ENCODE peak calls at places on chromosomes 2 and 18, in nine cellular contexts. G, D, E, F, W, Q, H, I and V are unnamed samples.

GRCh38 chr2:203708846-203709815 is 2.7 kb downstream of the CD28 start:
- DNase-seq in F (no peak), G (no peak), H (no peak), Q (no peak), D (no peak), E (no peak), I (no peak), W (no peak), V (no peak)

GRCh38 chr2:64406407-64406774 is 47.6 kb upstream of the LGALSL start:
- DNase-seq in H (no peak), G (no peak), Q (no peak), W (no peak), D (no peak), E (no peak), I (no peak), F (no peak), V (no peak)

GRCh38 chr2:6824962-6825361 is 40.7 kb downstream of the CMPK2 start:
- DNase-seq in E (no peak), W (peak), D (no peak), I (no peak), G (peak), H (no peak), F (peak), Q (no peak), V (no peak)

GRCh38 chr2:217407466-217407865 is 547.6 kb upstream of the TNP1 start:
- DNase-seq in H (no peak), F (no peak), D (no peak), Q (no peak), E (no peak), G (no peak), I (no peak), W (no peak), V (no peak)

GRCh38 chr2:178412047-178412446 is 38.9 kb downstream of the PRKRA start:
- DNase-seq in Q (no peak), W (no peak), G (no peak), F (no peak), D (no peak), I (no peak), H (no peak), E (no peak), V (no peak)

GRCh38 chr2:11080253-11081115 is 74.8 kb upstream of the SLC66A3 start:
- DNase-seq in I (no peak), F (no peak), G (no peak), Q (no peak), H (no peak), E (peak), W (no peak), D (no peak), V (peak)

GRCh38 chr18:58669731-58670379 is 1.4 kb upstream of the MALT1 start:
- DNase-seq in F (peak), H (peak), W (no peak), D (no peak), I (peak), G (no peak), E (no peak), Q (no peak), V (no peak)

GRCh38 chr2:240818543-240819403 is 1.2 kb downstream of the KIF1A start:
- DNase-seq in Q (peak), I (no peak), F (no peak), G (no peak), H (no peak), W (no peak), D (no peak), E (peak), V (peak)

GRCh38 chr2:61220768-61221167 is 58.8 kb downstream of the C2orf74 start:
- DNase-seq in G (no peak), D (no peak), E (no peak), W (no peak), F (peak), I (no peak), Q (no peak), H (no peak), V (no peak)

GRCh38 chr2:146721486-146721885 is 1123.3 kb upstream of the ACVR2A start:
- DNase-seq in I (no peak), E (no peak), Q (no peak), F (no peak), D (no peak), H (no peak), W (no peak), G (no peak), V (no peak)

GRCh38 chr2:204228169-204228940 is 291.8 kb downstream of the ICOS start:
- DNase-seq in Q (no peak), G (no peak), W (no peak), H (no peak), I (no peak), F (no peak), E (no peak), D (no peak), V (no peak)

GRCh38 chr2:190809139-190809764 is 71.4 kb upstream of the GLS start:
- DNase-seq in I (no peak), H (no peak), W (peak), F (no peak), D (no peak), E (no peak), G (no peak), Q (no peak), V (no peak)

GRCh38 chr2:225275443-225275842 is 124.1 kb upstream of the NYAP2 start:
- DNase-seq in Q (no peak), F (no peak), H (no peak), D (no peak), E (no peak), W (no peak), I (no peak), G (no peak), V (no peak)

GRCh38 chr2:26848336-26849055 is 564 bp downstream of the DPYSL5 start:
- DNase-seq in E (no peak), G (no peak), W (no peak), H (no peak), I (no peak), Q (no peak), F (no peak), D (no peak), V (peak)

GRCh38 chr2:96090527-96090926 is 25.8 kb downstream of the ADRA2B start:
- DNase-seq in W (peak), Q (no peak), E (no peak), F (peak), I (no peak), H (no peak), D (no peak), G (no peak), V (peak)

GRCh38 chr18:76404345-76404831 is 90.7 kb downstream of the ZNF516 start:
- DNase-seq in E (no peak), H (no peak), I (no peak), F (no peak), D (no peak), W (no peak), Q (no peak), G (no peak), V (no peak)

GRCh38 chr2:29212009-29212408 is 96.8 kb downstream of the CLIP4 start:
- DNase-seq in E (no peak), D (no peak), H (no peak), G (no peak), Q (no peak), W (no peak), F (no peak), I (no peak), V (peak)

GRCh38 chr2:100192825-100193224 is 50.4 kb upstream of the AFF3 start:
- DNase-seq in Q (no peak), E (no peak), F (no peak), W (no peak), H (no peak), D (no peak), G (no peak), I (no peak), V (peak)

GRCh38 chr2:14623241-14623640 is 9.3 kb upstream of the LRATD1 start:
- DNase-seq in H (no peak), G (no peak), W (no peak), E (no peak), F (no peak), Q (no peak), I (no peak), D (no peak), V (no peak)

GRCh38 chr18:2102022-2102421 is 469.3 kb downstream of the METTL4 start:
- DNase-seq in H (no peak), I (no peak), G (no peak), Q (no peak), E (no peak), D (no peak), W (no peak), F (no peak), V (no peak)

GRCh38 chr2:151380617-151381235 is 23.3 kb downstream of the TNFAIP6 start:
- DNase-seq in I (no peak), E (no peak), H (no peak), G (no peak), Q (no peak), W (no peak), D (no peak), F (no peak), V (no peak)

GRCh38 chr2:71963295-71963694 is 184.4 kb downstream of the CYP26B1 start:
- DNase-seq in W (no peak), Q (no peak), D (no peak), E (no peak), G (no peak), H (no peak), I (no peak), F (no peak), V (no peak)

GRCh38 chr2:173254659-173255058 is 100.0 kb upstream of the CDCA7 start:
- DNase-seq in H (no peak), I (no peak), E (no peak), Q (no peak), G (no peak), D (no peak), F (no peak), W (no peak), V (no peak)

GRCh38 chr2:120863661-120864320 is 128.1 kb downstream of the GLI2 start:
- DNase-seq in G (peak), H (peak), F (peak), Q (no peak), W (peak), I (peak), E (no peak), D (no peak), V (peak)

GRCh38 chr18:3726241-3726951 is 276.4 kb downstream of the TGIF1 start:
- DNase-seq in W (peak), G (no peak), F (no peak), D (no peak), I (no peak), H (no peak), E (no peak), Q (no peak), V (no peak)

GRCh38 chr2:42843131-42843530 is 50.7 kb upstream of the HAAO start:
- DNase-seq in F (no peak), D (no peak), H (no peak), Q (no peak), E (peak), W (no peak), G (no peak), I (no peak), V (no peak)

GRCh38 chr2:139790807-139791206 is 1010.6 kb upstream of the NXPH2 start:
- DNase-seq in Q (no peak), W (no peak), I (peak), H (peak), D (no peak), F (no peak), G (no peak), E (no peak), V (no peak)

GRCh38 chr18:2970762-2971659 is 41.9 kb downstream of the LPIN2 start:
- DNase-seq in W (no peak), H (no peak), I (no peak), Q (no peak), G (no peak), F (peak), E (no peak), D (no peak), V (no peak)

GRCh38 chr2:184554736-184555135 is 43.6 kb upstream of the ZNF804A start:
- DNase-seq in W (no peak), D (no peak), G (no peak), E (no peak), H (no peak), I (no peak), F (peak), Q (no peak), V (no peak)

GRCh38 chr2:46848446-46848845 is 67.2 kb downstream of the MCFD2 start:
- DNase-seq in I (no peak), Q (no peak), H (no peak), D (no peak), F (no peak), E (no peak), G (peak), W (no peak), V (no peak)

GRCh38 chr2:210994104-210994503 is 437.7 kb downstream of the CPS1 start:
- DNase-seq in G (no peak), W (no peak), D (no peak), I (no peak), E (no peak), F (no peak), Q (no peak), H (no peak), V (no peak)

GRCh38 chr2:210991107-210991506 is 434.7 kb downstream of the CPS1 start:
- DNase-seq in F (no peak), I (no peak), D (no peak), Q (no peak), G (no peak), E (no peak), H (no peak), W (no peak), V (no peak)
- H3K4me3 ChIP-seq in F (no peak), I (no peak), D (no peak), Q (no peak), G (no peak), E (no peak), H (no peak), W (no peak), V (no peak)

DNA sequence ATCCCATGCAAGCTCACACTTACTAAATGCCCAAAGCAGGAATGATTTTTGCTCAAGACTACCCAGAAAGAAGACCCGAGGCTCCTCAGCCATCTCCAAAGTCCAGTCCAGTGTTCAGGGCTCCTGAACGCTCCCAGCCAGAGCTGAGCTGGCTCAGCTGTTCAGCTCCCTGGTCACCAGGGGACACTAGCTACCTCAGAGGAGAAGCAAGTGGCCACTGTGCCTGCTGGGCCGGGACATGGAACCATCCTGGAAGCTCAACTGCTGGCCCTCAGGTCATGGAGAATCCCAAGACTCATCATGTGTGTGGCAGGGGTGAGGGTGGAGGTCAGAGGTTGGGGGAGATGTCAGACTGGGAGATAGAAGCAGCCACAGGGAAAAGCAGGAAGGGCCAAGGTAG is 89.0 kb downstream of the GALNT14 start:
- DNase-seq in D (no peak), Q (no peak), E (peak), G (no peak), H (no peak), I (no peak), F (no peak), W (no peak), V (peak)
- TF ChIP-seq CTCF in D (no peak), Q (no peak), E (no peak), G (no peak), H (no peak), I (no peak), F (no peak), W (no peak), V (no peak)

GRCh38 chr2:8676915-8677645 is 4.8 kb upstream of the ID2 start:
- DNase-seq in F (peak), D (peak), H (no peak), E (no peak), W (no peak), I (no peak), Q (no peak), G (no peak), V (no peak)

GRCh38 chr2:8676191-8676914 is 5.5 kb upstream of the ID2 start:
- DNase-seq in F (peak), W (peak), H (no peak), G (peak), E (peak), D (peak), Q (peak), I (no peak), V (peak)

GRCh38 chr2:8678731-8679566 is 2.9 kb upstream of the ID2 start:
- DNase-seq in D (peak), W (peak), I (peak), H (peak), G (peak), F (peak), E (peak), Q (peak), V (peak)

GRCh38 chr2:8679567-8679826 is 2.4 kb upstream of the ID2 start:
- DNase-seq in Q (no peak), D (no peak), G (no peak), I (no peak), E (no peak), W (no peak), F (no peak), H (no peak), V (no peak)

GRCh38 chr2:8677646-8678592 is 3.9 kb upstream of the ID2 start:
- DNase-seq in W (peak), G (peak), E (no peak), Q (peak), D (peak), F (peak), H (no peak), I (peak), V (peak)
- TF ChIP-seq POLR2A in W (no peak), G (no peak), E (no peak), Q (peak), D (no peak), F (peak), H (peak), I (no peak), V (no peak)

DNA sequence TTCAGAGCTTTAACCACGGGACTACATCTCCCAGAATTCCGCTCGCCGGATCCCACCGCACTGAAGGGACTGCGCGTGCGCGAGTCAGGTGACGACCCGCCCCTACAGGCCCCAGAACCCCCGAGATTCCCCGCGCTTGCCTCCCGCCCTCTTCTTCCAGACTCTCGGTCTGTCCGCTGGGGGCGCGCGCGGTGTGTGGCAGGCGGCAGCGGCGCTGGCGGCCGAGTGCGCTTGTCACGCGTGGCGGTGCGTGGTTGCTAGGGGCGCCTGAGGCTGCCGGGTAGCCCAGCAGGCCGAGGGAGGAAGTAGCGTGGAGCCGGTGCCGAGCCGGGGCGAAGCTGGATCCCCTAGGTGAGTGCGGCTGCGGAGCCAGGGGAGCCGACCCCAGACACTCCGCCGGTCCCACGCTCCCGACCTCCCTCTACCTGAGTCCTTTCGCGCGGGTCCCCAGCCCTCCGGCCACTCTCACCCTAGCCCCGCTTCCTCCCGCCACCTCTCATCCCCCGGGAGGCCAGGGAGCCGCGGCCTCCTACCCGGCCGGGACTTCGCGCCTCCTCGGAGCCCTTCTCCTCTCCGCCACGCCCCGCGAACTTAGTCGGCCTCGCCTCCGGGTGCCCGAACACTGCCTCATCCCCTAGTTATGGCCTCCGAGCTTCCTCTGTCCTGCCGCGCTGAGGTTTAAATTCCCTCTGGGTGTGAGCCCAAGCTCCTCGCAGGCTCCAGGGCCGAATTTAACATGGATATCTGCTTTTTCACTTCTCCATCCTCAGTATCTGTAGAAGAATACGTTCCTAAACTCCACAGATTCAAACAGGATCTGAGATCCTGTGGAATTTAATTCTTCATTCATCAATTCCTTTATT is at the start of gene TTLL4:
- DNase-seq in Q (peak), F (peak), I (peak), W (peak), G (peak), H (peak), D (peak), E (peak), V (peak)
- H3K4me3 ChIP-seq in Q (peak), F (peak), I (peak), W (peak), G (peak), H (peak), D (peak), E (peak), V (peak)

DNA sequence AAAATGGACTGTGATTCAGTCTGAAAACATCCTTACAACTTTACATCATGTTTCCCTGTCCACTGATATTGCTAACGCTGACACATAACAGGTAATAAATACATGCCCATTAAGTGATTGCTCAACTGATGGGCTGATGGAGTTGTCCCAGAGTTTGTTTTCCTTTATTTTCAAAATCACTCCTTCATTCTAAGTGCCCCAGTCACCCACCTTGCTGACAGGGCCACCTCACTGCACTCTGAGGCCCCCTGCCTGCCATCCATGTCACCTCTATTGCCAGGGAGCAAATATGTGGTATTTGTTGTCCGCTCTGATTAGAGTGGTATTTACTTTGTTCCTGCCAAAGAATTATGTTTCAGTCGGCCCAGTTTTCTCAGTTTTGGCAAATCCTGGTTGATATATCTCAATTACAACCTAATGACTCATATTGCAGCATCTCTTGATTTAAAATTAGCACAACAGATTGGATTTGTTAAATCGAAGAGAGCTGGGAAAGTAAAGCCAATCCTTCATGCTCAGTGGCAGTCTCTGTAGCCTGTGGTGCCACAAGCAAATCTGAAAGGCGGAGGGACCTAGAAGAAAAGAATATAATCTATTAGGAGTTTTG is 105.1 kb downstream of the RDH14 start:
- DNase-seq in D (no peak), E (no peak), I (no peak), Q (no peak), W (no peak), G (no peak), H (no peak), F (peak), V (peak)
- TF ChIP-seq CTCF in D (no peak), E (no peak), I (peak), Q (no peak), W (no peak), G (no peak), H (peak), F (peak), V (no peak)

GRCh38 chr2:159944874-159945273 is 117.5 kb downstream of the PLA2R1 start:
- DNase-seq in W (no peak), Q (no peak), F (no peak), E (no peak), I (no peak), G (no peak), D (no peak), H (no peak), V (no peak)

GRCh38 chr2:159941729-159942128 is 120.7 kb downstream of the PLA2R1 start:
- DNase-seq in H (no peak), D (no peak), I (no peak), W (no peak), G (no peak), F (no peak), E (no peak), Q (no peak), V (no peak)

GRCh38 chr2:159938375-159938774 is 124.0 kb downstream of the PLA2R1 start:
- DNase-seq in G (no peak), E (no peak), H (no peak), W (no peak), D (no peak), F (no peak), Q (no peak), I (no peak), V (no peak)

GRCh38 chr2:159939946-159940345 is 122.5 kb downstream of the PLA2R1 start:
- DNase-seq in W (peak), F (peak), I (peak), G (no peak), D (no peak), E (no peak), H (peak), Q (no peak), V (no peak)

GRCh38 chr2:159942149-159942548 is 120.3 kb downstream of the PLA2R1 start:
- DNase-seq in G (no peak), D (no peak), H (no peak), E (no peak), Q (no peak), F (no peak), I (no peak), W (no peak), V (no peak)
- TF ChIP-seq POLR2A in G (no peak), D (no peak), H (no peak), E (no peak), Q (no peak), F (no peak), I (no peak), W (no peak), V (no peak)